ENCODE peak calls at places on chromosome 15, in eight cellular contexts. O, Z, S, R, N, Q, A and K are unnamed samples.
A peak's percentile ranks its signal among the peaks of the same experiment; 100 is the strongest.

GRCh38 chr15:31485431-31485830 is 158.8 kb downstream of the KLF13 start:
- DNase-seq in O (no peak), N (no peak), S (no peak), Z (no peak), A (no peak), R (no peak), Q (no peak), K (no peak)

GRCh38 chr15:63200464-63201242 is 11.2 kb downstream of the RAB8B start:
- DNase-seq in O (no peak), Q (no peak), A (no peak), Z (no peak), S (no peak), R (no peak), N (no peak), K (no peak)

GRCh38 chr15:51089699-51090098 is 5.0 kb downstream of the TNFAIP8L3 start:
- DNase-seq in R (no peak), Q (no peak), Z (no peak), O (no peak), A (no peak), S (no peak), N (no peak), K (no peak)

GRCh38 chr15:60652870-60653269 is 173.9 kb upstream of the ICE2 start:
- DNase-seq in A (no peak), S (no peak), Z (no peak), N (no peak), O (no peak), Q (no peak), R (no peak), K (no peak)

GRCh38 chr15:57227899-57228298 is 148.4 kb upstream of the CGNL1 start:
- DNase-seq in R (no peak), A (peak; percentile 68), Q (no peak), N (no peak), S (no peak), Z (no peak), O (no peak), K (no peak)

GRCh38 chr15:88718731-88719130 is 79.9 kb downstream of the ISG20 start:
- DNase-seq in A (no peak), N (no peak), R (no peak), Q (no peak), S (no peak), Z (no peak), O (no peak), K (no peak)

GRCh38 chr15:60442763-60443162 is 36.2 kb downstream of the ICE2 start:
- DNase-seq in Q (no peak), R (no peak), O (no peak), Z (no peak), A (no peak), S (no peak), N (no peak), K (peak; percentile 11)

GRCh38 chr15:70505411-70505919 is 257.9 kb downstream of the UACA start:
- DNase-seq in N (no peak), R (no peak), S (no peak), Q (no peak), A (peak; percentile 60), O (no peak), Z (peak; percentile 79), K (no peak)

GRCh38 chr15:99452010-99452409 is 113.8 kb upstream of the MEF2A start:
- DNase-seq in Q (no peak), A (no peak), Z (no peak), N (no peak), O (no peak), R (no peak), S (no peak), K (no peak)

GRCh38 chr15:64943512-64944225 is 32.0 kb downstream of the ANKDD1A start:
- DNase-seq in O (no peak), Q (no peak), Z (no peak), A (no peak), R (no peak), S (no peak), N (no peak), K (no peak)

GRCh38 chr15:37098468-37099320 is 1.7 kb downstream of the MEIS2 start:
- DNase-seq in Z (no peak), O (no peak), S (peak; percentile 63), R (no peak), A (peak; percentile 69), Q (no peak), N (peak; percentile 62), K (peak; percentile 65)

GRCh38 chr15:101675015-101675414 is 22.8 kb upstream of the TM2D3 start:
- DNase-seq in Q (no peak), A (no peak), R (no peak), O (no peak), S (no peak), N (no peak), Z (no peak), K (no peak)

GRCh38 chr15:91921188-91921820 is 67.8 kb downstream of the SLCO3A1 start:
- DNase-seq in Z (no peak), O (no peak), Q (no peak), R (no peak), S (no peak), N (no peak), A (peak; percentile 37), K (no peak)

GRCh38 chr15:65828566-65828965 is 36.5 kb upstream of the DENND4A start:
- DNase-seq in N (no peak), Z (no peak), A (no peak), Q (no peak), S (no peak), O (no peak), R (no peak), K (no peak)

GRCh38 chr15:88736204-88736603 is 67.0 kb upstream of the ACAN start:
- DNase-seq in N (no peak), Z (no peak), Q (no peak), A (no peak), S (no peak), R (no peak), O (no peak), K (no peak)

GRCh38 chr15:93152951-93153350 is 63.9 kb upstream of the RGMA start:
- DNase-seq in Z (no peak), A (no peak), N (no peak), S (no peak), R (no peak), Q (no peak), O (no peak), K (no peak)

GRCh38 chr15:85479071-85479647 is 98.8 kb downstream of the AKAP13 start:
- DNase-seq in R (no peak), A (peak; percentile 63), N (no peak), S (no peak), O (no peak), Q (no peak), Z (no peak), K (peak; percentile 70)

GRCh38 chr15:55694652-55695150 is 48.3 kb downstream of the PRTG start:
- DNase-seq in S (no peak), R (no peak), Z (peak; percentile 12), O (no peak), Q (no peak), N (no peak), A (peak; percentile 20), K (peak; percentile 45)